ENCODE peak calls at places on chromosomes 12 and 14, in four cellular contexts. One of them, this sample, is unnamed.

GRCh38 chr12:50088577-50089335 is 3.6 kb downstream of the SMARCD1 start:
- DNase-seq in MM.1S: peak; percentile 87
- DNase-seq in CD4-positive, alpha-beta T cell: peak; percentile 26
- DNase-seq in neural progenitor cell: peak; percentile 80
- DNase-seq in this sample: no peak

GRCh38 chr14:50025776-50026175 is 90.6 kb downstream of the VCPKMT start:
- DNase-seq in MM.1S: no peak
- DNase-seq in CD4-positive, alpha-beta T cell: no peak
- DNase-seq in neural progenitor cell: no peak
- DNase-seq in this sample: no peak

GRCh38 chr14:90087433-90087832 is 25.6 kb downstream of the KCNK13 start:
- DNase-seq in MM.1S: no peak
- DNase-seq in CD4-positive, alpha-beta T cell: no peak
- DNase-seq in neural progenitor cell: no peak
- DNase-seq in this sample: peak; percentile 28

GRCh38 chr14:25233613-25234012 is 183.7 kb upstream of the STXBP6 start:
- DNase-seq in neural progenitor cell: no peak
- DNase-seq in CD4-positive, alpha-beta T cell: no peak
- DNase-seq in MM.1S: no peak
- DNase-seq in this sample: no peak

GRCh38 chr12:68203460-68203875 is 22.1 kb downstream of the IL26 start:
- DNase-seq in neural progenitor cell: no peak
- DNase-seq in CD4-positive, alpha-beta T cell: no peak
- DNase-seq in MM.1S: no peak
- DNase-seq in this sample: no peak

GRCh38 chr14:62957562-62957961 is 87.7 kb downstream of the KCNH5 start:
- DNase-seq in neural progenitor cell: no peak
- DNase-seq in CD4-positive, alpha-beta T cell: no peak
- DNase-seq in MM.1S: no peak
- DNase-seq in this sample: no peak

GRCh38 chr12:124740691-124741137 is 123.0 kb downstream of the SCARB1 start:
- DNase-seq in MM.1S: no peak
- DNase-seq in CD4-positive, alpha-beta T cell: no peak
- DNase-seq in neural progenitor cell: no peak
- DNase-seq in this sample: no peak

GRCh38 chr12:47326190-47326589 is 246.4 kb upstream of the AMIGO2 start:
- DNase-seq in CD4-positive, alpha-beta T cell: no peak
- DNase-seq in neural progenitor cell: no peak
- DNase-seq in MM.1S: no peak
- DNase-seq in this sample: no peak

GRCh38 chr12:25436206-25436912 is 116.7 kb downstream of the LMNTD1 start:
- DNase-seq in neural progenitor cell: peak; percentile 79
- DNase-seq in MM.1S: peak; percentile 81
- DNase-seq in CD4-positive, alpha-beta T cell: no peak
- DNase-seq in this sample: no peak

GRCh38 chr12:3622021-3622731 is 130.7 kb downstream of the CRACR2A start:
- DNase-seq in CD4-positive, alpha-beta T cell: no peak
- DNase-seq in MM.1S: no peak
- DNase-seq in neural progenitor cell: no peak
- DNase-seq in this sample: no peak

GRCh38 chr14:36981832-36982528 is 190.4 kb downstream of the SLC25A21 start:
- DNase-seq in neural progenitor cell: no peak
- DNase-seq in CD4-positive, alpha-beta T cell: no peak
- DNase-seq in MM.1S: no peak
- DNase-seq in this sample: no peak

DNA sequence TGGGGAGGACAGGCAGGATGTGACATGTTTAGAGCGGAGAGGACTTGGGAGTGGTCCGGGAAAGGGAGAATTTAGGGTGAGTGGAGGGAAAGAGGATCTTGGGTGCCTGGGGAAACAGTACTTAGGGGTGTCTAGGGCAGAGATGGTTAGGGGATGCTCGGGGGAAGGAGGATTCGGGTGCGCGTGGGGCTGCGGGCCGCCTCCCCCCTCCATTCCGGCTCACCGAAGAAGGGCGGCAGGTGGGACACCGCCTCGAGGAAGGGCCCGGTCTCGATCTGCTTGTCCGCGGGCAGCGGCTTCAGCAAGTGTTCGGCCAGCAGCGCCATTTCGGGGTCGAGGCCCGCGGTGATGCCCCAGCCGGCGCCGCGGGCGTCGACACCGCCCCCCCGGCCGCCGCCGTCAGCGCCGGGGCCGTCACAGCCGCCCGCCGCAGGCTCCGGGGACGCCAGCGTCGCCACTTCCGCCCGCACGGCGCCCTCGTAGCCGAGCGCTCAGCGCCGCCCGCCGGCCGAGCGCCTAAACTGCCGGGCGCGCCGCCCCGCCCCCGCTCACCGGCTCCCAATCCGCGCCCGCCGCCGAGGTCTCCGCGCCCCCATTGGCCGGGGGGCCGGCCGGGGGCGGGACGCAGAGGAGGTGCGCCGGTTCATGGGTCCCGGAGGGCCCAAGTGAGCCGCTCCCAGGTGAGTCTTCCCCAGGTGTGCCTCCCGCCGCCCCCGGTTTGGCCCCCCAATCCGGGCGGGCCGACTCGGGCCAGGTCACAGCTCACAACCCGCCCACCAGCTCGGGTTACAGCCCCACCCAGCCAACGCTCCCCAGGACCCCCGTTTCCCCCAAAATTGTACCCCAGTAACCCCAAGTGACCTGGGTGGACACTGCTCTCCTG is at the start of gene GLTP:
- DNase-seq in neural progenitor cell: peak; percentile 97
- DNase-seq in CD4-positive, alpha-beta T cell: peak; percentile 87
- DNase-seq in MM.1S: peak; percentile 76
- DNase-seq in this sample: peak; percentile 42
- TF ChIP-seq CTCF in neural progenitor cell: peak; percentile 55
- TF ChIP-seq CTCF in CD4-positive, alpha-beta T cell: no peak
- TF ChIP-seq CTCF in MM.1S: no peak
- TF ChIP-seq CTCF in this sample: no peak

GRCh38 chr14:60277605-60278190 is 28.7 kb downstream of the PPM1A start:
- DNase-seq in MM.1S: no peak
- DNase-seq in neural progenitor cell: no peak
- DNase-seq in CD4-positive, alpha-beta T cell: no peak
- DNase-seq in this sample: no peak

GRCh38 chr14:60272177-60272576 is 23.2 kb downstream of the PPM1A start:
- DNase-seq in MM.1S: no peak
- DNase-seq in neural progenitor cell: no peak
- DNase-seq in CD4-positive, alpha-beta T cell: no peak
- DNase-seq in this sample: no peak

GRCh38 chr14:60275932-60276331 is 26.9 kb downstream of the PPM1A start:
- DNase-seq in CD4-positive, alpha-beta T cell: no peak
- DNase-seq in MM.1S: no peak
- DNase-seq in neural progenitor cell: no peak
- DNase-seq in this sample: no peak

GRCh38 chr14:60276347-60276746 is 27.3 kb downstream of the PPM1A start:
- DNase-seq in neural progenitor cell: no peak
- DNase-seq in MM.1S: no peak
- DNase-seq in CD4-positive, alpha-beta T cell: no peak
- DNase-seq in this sample: no peak

GRCh38 chr14:60274448-60274847 is 25.4 kb downstream of the PPM1A start:
- DNase-seq in neural progenitor cell: no peak
- DNase-seq in MM.1S: no peak
- DNase-seq in CD4-positive, alpha-beta T cell: no peak
- DNase-seq in this sample: no peak
- TF ChIP-seq CTCF in neural progenitor cell: no peak
- TF ChIP-seq CTCF in MM.1S: no peak
- TF ChIP-seq CTCF in CD4-positive, alpha-beta T cell: no peak
- TF ChIP-seq CTCF in this sample: no peak

DNA sequence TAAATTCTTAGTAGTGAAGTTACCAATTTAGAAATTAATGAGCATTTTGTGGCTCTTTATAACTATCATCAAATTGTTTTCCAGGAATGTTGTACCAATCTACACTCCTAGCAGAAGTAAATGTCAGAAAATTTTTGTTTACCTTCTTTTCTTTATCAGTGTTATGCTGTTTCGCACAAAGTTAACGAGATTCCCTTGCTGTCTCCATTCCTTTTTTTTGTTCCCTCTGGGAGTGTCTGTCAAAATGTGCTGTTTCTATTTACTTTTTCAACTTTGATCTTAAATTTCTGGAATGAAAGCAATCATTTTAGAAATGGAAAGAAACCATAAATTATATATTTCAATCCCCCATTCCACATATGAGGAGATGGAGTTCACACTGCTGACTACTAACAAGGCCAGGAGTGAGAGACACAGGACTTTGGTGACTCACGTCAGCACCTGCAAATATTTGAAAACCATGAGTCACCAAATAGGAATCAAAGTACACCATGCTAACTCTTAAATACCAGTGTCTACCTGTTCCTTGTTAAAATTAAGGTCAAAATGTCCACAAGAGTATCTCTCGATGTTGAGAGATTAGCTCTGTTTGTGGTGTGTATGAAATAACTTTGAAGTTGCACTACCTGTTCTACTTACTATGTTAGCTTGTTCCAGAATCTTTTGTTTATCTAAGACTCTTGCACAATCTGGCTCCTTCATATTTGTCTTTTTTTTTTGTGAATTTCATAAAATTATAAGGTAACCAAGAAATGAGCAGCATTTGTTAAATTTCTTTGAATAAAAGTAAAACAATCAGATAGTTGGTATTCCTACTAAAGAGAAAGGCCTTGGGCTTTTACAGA is 106.0 kb downstream of the RMST start:
- DNase-seq in MM.1S: no peak
- DNase-seq in neural progenitor cell: no peak
- DNase-seq in CD4-positive, alpha-beta T cell: no peak
- DNase-seq in this sample: no peak
- TF ChIP-seq CTCF in MM.1S: no peak
- TF ChIP-seq CTCF in neural progenitor cell: no peak
- TF ChIP-seq CTCF in CD4-positive, alpha-beta T cell: no peak
- TF ChIP-seq CTCF in this sample: no peak

GRCh38 chr14:24145700-24146621 is at the start of gene PSME2:
- DNase-seq in neural progenitor cell: no peak
- DNase-seq in MM.1S: no peak
- DNase-seq in CD4-positive, alpha-beta T cell: no peak
- DNase-seq in this sample: peak; percentile 47
- TF ChIP-seq CTCF in neural progenitor cell: no peak
- TF ChIP-seq CTCF in MM.1S: no peak
- TF ChIP-seq CTCF in CD4-positive, alpha-beta T cell: no peak
- TF ChIP-seq CTCF in this sample: no peak

GRCh38 chr14:76780875-76781647 is 19.8 kb downstream of the VASH1 start:
- DNase-seq in CD4-positive, alpha-beta T cell: no peak
- DNase-seq in neural progenitor cell: no peak
- DNase-seq in MM.1S: no peak
- DNase-seq in this sample: no peak
- TF ChIP-seq CTCF in CD4-positive, alpha-beta T cell: no peak
- TF ChIP-seq CTCF in neural progenitor cell: no peak
- TF ChIP-seq CTCF in MM.1S: no peak
- TF ChIP-seq CTCF in this sample: no peak

DNA sequence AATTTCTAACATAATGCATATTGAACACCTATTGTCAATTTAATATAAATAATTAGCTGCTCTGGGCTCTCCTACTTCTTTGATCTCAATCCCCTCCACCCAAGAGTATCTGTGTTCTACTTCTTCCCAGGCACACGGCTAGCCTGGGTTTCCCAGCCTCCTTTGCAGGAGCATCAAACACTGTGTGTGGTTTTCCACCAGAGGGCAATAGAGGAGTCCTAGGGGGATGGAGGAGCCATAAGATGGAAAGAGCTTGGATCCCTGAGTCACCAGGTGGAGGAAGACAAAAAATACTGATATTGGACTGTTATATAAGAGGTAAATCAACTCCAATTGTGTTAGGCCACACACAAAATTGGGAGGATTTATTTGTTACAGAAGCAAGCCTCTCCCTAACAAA is 333.7 kb downstream of the GLT1D1 start:
- DNase-seq in neural progenitor cell: peak; percentile 18
- DNase-seq in CD4-positive, alpha-beta T cell: no peak
- DNase-seq in MM.1S: no peak
- DNase-seq in this sample: no peak
- TF ChIP-seq CTCF in neural progenitor cell: peak; percentile 27
- TF ChIP-seq CTCF in CD4-positive, alpha-beta T cell: no peak
- TF ChIP-seq CTCF in MM.1S: no peak
- TF ChIP-seq CTCF in this sample: no peak

DNA sequence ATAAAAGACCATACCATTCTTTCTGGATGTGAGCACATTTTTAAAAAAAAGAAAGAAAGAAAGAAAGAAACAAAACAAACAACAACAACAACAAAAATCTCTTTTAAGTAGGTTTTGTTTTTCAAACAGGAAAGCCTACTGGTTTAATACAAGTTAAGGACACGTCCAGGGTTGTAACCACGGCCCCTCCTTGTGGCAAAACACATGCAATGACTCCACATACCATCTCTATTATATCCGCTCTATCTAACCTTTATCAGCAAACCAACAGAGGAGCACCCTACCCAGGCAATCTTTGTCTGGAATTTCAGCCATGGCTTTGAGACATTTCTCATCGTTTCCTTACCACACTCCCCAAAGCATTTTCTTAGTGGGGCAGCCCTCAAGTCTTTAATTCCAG is 360.5 kb upstream of the TMPO start:
- DNase-seq in MM.1S: peak; percentile 20
- DNase-seq in neural progenitor cell: peak; percentile 75
- DNase-seq in CD4-positive, alpha-beta T cell: no peak
- DNase-seq in this sample: no peak
- TF ChIP-seq CTCF in MM.1S: peak; percentile 17
- TF ChIP-seq CTCF in neural progenitor cell: peak; percentile 75
- TF ChIP-seq CTCF in CD4-positive, alpha-beta T cell: no peak
- TF ChIP-seq CTCF in this sample: no peak

DNA sequence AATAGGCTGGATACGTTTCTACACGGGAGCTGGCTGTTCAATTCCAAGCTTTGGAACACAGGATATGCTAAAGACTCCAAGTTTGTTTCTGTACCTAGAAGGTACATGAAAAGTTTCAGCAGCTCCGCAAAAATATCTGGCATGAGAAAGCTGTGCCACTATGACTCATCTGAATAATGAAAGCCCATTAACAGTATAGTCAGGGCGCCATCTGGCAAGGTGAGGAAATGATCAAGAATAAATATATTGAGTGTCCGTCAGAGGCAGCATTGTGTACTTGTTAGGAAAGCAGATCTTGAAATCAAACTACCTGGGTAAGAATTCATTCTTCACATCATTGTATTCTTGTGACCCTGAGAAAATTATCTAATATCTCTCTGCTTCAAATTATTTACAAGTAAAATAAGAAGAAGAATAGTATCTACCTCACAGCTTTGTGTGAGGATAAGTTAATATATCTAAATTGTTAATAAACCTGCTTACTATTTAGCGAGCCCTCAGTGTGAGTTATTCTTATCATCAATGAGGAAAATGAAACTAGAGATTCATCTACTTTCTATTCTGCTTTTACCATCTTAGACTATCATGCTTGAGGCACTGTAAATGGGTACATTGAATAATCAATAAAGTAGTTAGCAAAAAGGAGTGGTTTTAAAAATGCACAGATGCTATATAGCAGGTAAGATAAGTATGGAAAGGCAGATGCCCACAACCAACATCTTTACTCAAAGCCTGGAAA is 53.5 kb downstream of the FSCB start:
- DNase-seq in neural progenitor cell: no peak
- DNase-seq in MM.1S: peak; percentile 37
- DNase-seq in CD4-positive, alpha-beta T cell: no peak
- DNase-seq in this sample: no peak
- TF ChIP-seq CTCF in neural progenitor cell: no peak
- TF ChIP-seq CTCF in MM.1S: no peak
- TF ChIP-seq CTCF in CD4-positive, alpha-beta T cell: no peak
- TF ChIP-seq CTCF in this sample: no peak

This sample was measured in omental fat pad.